ENCODE peak calls at places on chromosomes 16 and 17, in four cellular contexts. F is psoas muscle, S is suprapubic skin, E is HCT116. B is an unnamed sample.
A peak's percentile ranks its signal among the peaks of the same experiment; 100 is the strongest.

GRCh38 chr16:31006086-31006385 is 4.4 kb downstream of the STX1B start:
- DNase-seq in F (no peak), S (no peak), E (no peak), B (no peak)

GRCh38 chr16:3609895-3610697 is 1.3 kb downstream of the SLX4 start:
- DNase-seq in F (no peak), S (peak; percentile 11), E (no peak), B (peak; percentile 60)

GRCh38 chr16:20799599-20799998 is 6.7 kb downstream of the ERI2 start:
- DNase-seq in F (no peak), S (no peak), E (peak; percentile 6), B (no peak)

GRCh38 chr16:68287276-68288251 is 23.2 kb downstream of the SLC7A6OS start:
- DNase-seq in F (peak; percentile 91), S (peak; percentile 88), E (no peak), B (peak; percentile 65)

GRCh38 chr17:75544250-75544649 is 18.8 kb downstream of the LLGL2 start:
- DNase-seq in F (no peak), S (no peak), E (no peak), B (no peak)

GRCh38 chr16:26263406-26263805 is 571.6 kb downstream of the HS3ST4 start:
- DNase-seq in F (no peak), S (no peak), E (no peak), B (no peak)

GRCh38 chr16:27109666-27110523 is 43.2 kb downstream of the C16orf82 start:
- DNase-seq in F (peak; percentile 73), S (peak; percentile 82), E (no peak), B (peak; percentile 78)

GRCh38 chr17:9035249-9035648 is 13.9 kb downstream of the NTN1 start:
- DNase-seq in F (no peak), S (no peak), E (no peak), B (peak; percentile 5)

GRCh38 chr16:65713409-65713808 is 591.5 kb upstream of the CDH11 start:
- DNase-seq in F (no peak), S (no peak), E (no peak), B (no peak)

GRCh38 chr17:39709998-39710964 is 10.4 kb downstream of the ERBB2 start:
- DNase-seq in F (no peak), S (no peak), E (no peak), B (no peak)

GRCh38 chr17:7841309-7841621 is 7.2 kb downstream of the KDM6B start:
- DNase-seq in F (no peak), S (no peak), E (no peak), B (no peak)

GRCh38 chr17:32551186-32551955 is 64.6 kb downstream of the CDK5R1 start:
- DNase-seq in F (no peak), S (no peak), E (no peak), B (no peak)

GRCh38 chr16:49857423-49858181 is 1.7 kb upstream of the ZNF423 start:
- DNase-seq in F (peak; percentile 74), S (no peak), E (peak; percentile 60), B (peak; percentile 75)

GRCh38 chr17:54754560-54754959 is 146.1 kb upstream of the TOM1L1 start:
- DNase-seq in F (no peak), S (no peak), E (peak; percentile 6), B (no peak)

GRCh38 chr16:88264641-88265285 is 118.0 kb upstream of the ZNF469 start:
- DNase-seq in F (peak; percentile 97), S (peak; percentile 97), E (peak; percentile 85), B (peak; percentile 98)

GRCh38 chr16:90026135-90026534 is 6.9 kb upstream of the DBNDD1 start:
- DNase-seq in F (no peak), S (no peak), E (no peak), B (no peak)

GRCh38 chr17:21058098-21058893 is 15.5 kb upstream of the USP22 start:
- DNase-seq in F (no peak), S (no peak), E (no peak), B (no peak)

GRCh38 chr16:31010539-31010938 is at the start of gene STX1B:
- DNase-seq in F (no peak), S (no peak), E (no peak), B (no peak)

GRCh38 chr17:73072254-73072962 is 20.1 kb downstream of the SLC39A11 start:
- DNase-seq in F (no peak), S (no peak), E (no peak), B (no peak)

GRCh38 chr17:62797959-62798358 is 10.2 kb downstream of the MARCHF10 start:
- DNase-seq in F (no peak), S (no peak), E (no peak), B (no peak)

GRCh38 chr17:54727624-54728023 is 173.0 kb upstream of the TOM1L1 start:
- DNase-seq in F (no peak), S (no peak), E (no peak), B (no peak)

GRCh38 chr17:58005031-58005727 is 1.9 kb downstream of the SRSF1 start:
- DNase-seq in F (no peak), S (no peak), E (no peak), B (no peak)

GRCh38 chr17:68378202-68379149 is 78.8 kb downstream of the WIPI1 start:
- DNase-seq in F (peak; percentile 99), S (peak; percentile 96), E (peak; percentile 63), B (peak; percentile 94)

GRCh38 chr17:45050680-45051059 is 762 bp downstream of the DCAKD start:
- DNase-seq in F (no peak), S (no peak), E (no peak), B (no peak)

GRCh38 chr17:59513934-59514841 is 51.2 kb upstream of the DHX40 start:
- DNase-seq in F (peak; percentile 67), S (peak; percentile 82), E (no peak), B (peak; percentile 76)

GRCh38 chr16:31477220-31478216 is 5.4 kb upstream of the SLC5A2 start:
- DNase-seq in F (no peak), S (peak; percentile 78), E (no peak), B (no peak)

GRCh38 chr16:56425439-56425832 is at the start of gene AMFR:
- DNase-seq in F (peak; percentile 78), S (no peak), E (peak; percentile 54), B (peak; percentile 78)

GRCh38 chr16:79593754-79594153 is 6.8 kb downstream of the MAF start:
- DNase-seq in F (no peak), S (no peak), E (no peak), B (no peak)
- H3K4me1 ChIP-seq in F (peaks cover 23% of the 10 kb centered on the region), S (peaks cover 59% of the 10 kb centered on the region), E (no peaks in the 10 kb centered on the region), B (peaks cover 6% of the 10 kb centered on the region)

DNA sequence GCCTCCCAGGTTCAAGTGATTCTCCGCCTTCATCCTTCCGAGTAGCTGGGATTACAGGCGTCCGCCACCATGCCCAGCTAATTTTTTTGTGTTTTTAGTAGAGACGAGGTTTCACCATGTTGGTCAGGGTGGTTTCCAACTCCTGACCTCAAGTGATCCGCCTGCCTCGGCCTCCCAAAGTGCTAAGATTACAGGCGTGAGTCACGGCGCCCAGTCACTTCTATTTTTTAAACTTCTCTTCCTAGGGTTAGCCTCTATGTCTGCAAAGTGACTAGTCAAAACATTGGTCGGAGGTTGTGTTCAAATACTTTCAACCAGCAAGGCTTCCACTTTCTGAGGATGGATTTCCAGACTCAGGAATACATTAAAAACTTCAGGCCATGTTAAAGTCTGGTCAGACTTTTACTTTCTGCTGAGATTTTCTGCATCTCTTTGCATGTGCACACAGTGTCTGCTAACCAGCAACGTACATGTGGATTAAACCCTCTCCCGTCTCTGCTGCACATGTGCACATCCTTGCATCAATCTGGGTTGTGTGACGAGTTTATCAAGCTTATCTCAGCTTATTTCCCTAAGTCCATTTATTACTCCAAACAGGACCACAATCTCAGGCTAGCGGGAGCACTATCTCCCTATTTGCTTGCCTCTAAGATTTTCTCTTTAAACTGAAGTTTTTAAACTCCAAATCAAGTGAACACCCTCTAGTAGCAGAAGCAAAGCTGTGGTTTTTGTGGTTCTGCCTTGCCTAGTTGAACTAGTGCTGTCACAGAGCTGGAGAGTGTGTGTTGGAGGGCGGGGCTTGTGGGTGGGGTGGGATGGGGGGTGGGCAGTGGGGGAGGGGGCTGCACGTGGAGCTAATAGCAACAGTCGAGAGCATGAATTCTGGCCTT is 525.2 kb upstream of the GOT2 start:
- DNase-seq in F (no peak), S (no peak), E (no peak), B (no peak)
- H3K4me3 ChIP-seq in F (no peak overlapping the region), S (no peak overlapping the region), E (no peak overlapping the region), B (no peak overlapping the region)

GRCh38 chr16:24972608-24973220 is 42.5 kb downstream of the ARHGAP17 start:
- DNase-seq in F (no peak), S (no peak), E (no peak), B (peak; percentile 4)
- H3K4me1 ChIP-seq in F (peaks cover 31% of the 10 kb centered on the region), S (peaks cover 8% of the 10 kb centered on the region), E (no peaks in the 10 kb centered on the region), B (peaks cover 8% of the 10 kb centered on the region)

GRCh38 chr17:30808785-30809286 is 15.7 kb downstream of the CRLF3 start:
- DNase-seq in F (no peak), S (no peak), E (no peak), B (no peak)

GRCh38 chr17:30816165-30816564 is 8.3 kb downstream of the CRLF3 start:
- DNase-seq in F (no peak), S (no peak), E (no peak), B (no peak)

GRCh38 chr17:30809867-30810266 is 14.6 kb downstream of the CRLF3 start:
- DNase-seq in F (no peak), S (no peak), E (no peak), B (no peak)

DNA sequence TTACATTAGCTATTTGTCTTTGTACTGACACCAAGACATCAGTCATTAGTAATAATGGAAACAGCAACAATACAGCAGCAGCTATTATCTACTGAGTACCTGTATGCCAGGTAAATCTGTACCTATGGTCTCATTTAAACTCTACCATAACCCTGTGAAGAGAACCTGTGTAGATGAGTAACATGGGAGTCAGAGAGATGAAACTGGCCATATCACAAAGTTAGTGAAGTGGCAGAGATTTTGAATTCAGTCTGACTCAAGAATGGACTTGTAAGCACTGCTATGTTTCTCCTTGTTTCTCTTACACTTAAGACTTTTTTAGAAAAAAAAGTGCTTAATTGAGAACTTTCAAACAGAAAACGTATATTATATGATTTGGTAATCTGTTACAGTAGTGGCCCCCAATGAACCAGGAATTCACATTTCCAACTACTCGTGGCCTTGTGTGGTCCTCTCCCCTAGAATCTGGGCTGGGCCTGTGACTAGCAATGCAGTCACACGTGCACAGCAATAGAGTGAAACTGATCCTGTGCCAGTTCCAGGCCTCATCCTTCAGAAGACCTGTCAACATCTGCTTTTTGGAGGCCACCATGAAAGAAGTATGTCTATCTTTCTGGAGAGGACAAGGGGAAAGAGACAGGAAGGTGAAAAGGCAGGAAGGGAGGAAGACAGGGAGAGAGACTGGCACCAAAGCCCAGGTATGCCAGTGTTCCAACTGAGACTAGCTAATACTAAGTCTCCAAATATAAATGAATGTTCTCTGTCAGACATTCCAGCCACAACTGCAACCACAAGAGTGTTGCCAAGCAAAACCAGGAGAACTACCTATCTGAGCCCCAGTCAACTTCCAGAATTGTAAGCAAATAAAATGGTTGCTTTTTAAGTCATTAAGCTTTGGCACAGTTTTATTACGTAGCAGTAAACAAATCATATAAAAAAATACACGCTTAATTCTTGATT is 12.0 kb downstream of the CRLF3 start:
- DNase-seq in F (no peak), S (no peak), E (no peak), B (no peak)
- H3K4me3 ChIP-seq in F (no peak overlapping the region), S (no peak overlapping the region), E (no peak overlapping the region), B (no peak overlapping the region)

DNA sequence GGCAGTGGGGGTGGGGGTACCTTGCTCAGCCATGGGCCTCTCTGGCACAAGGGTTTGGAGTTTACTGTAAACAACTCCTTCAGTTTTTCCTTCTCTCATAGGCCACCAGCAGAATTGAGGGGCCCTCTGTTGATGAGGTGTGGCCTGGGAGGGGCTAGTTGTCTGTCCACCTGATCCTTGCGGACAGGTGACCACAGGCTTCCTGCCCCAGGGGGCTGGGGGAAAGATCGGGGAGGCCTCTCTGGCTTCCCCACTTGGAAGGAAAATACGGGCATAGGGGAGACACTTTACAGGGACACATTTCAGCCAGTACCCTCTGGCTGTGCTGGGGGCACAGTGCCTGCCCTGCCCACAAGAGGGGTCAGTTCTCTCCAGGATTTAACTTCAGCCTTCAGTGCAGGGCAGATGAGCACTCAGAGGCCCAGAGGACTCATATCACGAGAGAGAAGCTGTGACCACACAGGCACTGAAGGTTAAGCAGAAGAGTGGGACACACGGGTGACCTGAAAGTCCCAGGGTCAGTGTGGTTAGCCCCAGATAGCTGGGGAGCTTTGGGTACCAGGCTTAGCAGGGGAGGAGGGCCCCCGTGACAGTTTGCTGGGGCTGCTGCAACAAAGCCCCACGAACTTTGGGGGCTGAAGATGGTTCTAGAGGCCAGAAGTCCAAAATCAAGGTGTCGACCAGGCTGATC is 245.9 kb downstream of the SEC14L1 start:
- DNase-seq in F (no peak), S (no peak), E (no peak), B (no peak)
- H3K4me1 ChIP-seq in F (peaks cover 80% of the 10 kb centered on the region), S (peaks cover 96% of the 10 kb centered on the region), E (peaks cover 5% of the 10 kb centered on the region), B (peaks cover 64% of the 10 kb centered on the region)